ENCODE peak calls at places on chromosomes 5 and 9, in four cellular contexts. B, D, A and K are unnamed samples.

GRCh38 chr9:121298689-121299112 is 30.7 kb downstream of the GSN start:
- DNase-seq in B (no peak), D (no peak), A (no peak), K (no peak)

GRCh38 chr9:122468735-122469134 is 9.0 kb downstream of the OR1J1 start:
- DNase-seq in B (no peak), D (no peak), A (peak; percentile 38), K (no peak)

GRCh38 chr9:35658144-35658893 is at the start of gene CCDC107:
- DNase-seq in B (peak; percentile 89), D (peak; percentile 72), A (no peak), K (peak; percentile 86)

GRCh38 chr5:150122158-150122510 is 33.5 kb downstream of the PDGFRB start:
- DNase-seq in B (peak; percentile 49), D (peak; percentile 23), A (no peak), K (no peak)

GRCh38 chr5:69416180-69416579 is 1.3 kb downstream of the MARVELD2 start:
- DNase-seq in B (no peak), D (peak; percentile 25), A (no peak), K (no peak)

GRCh38 chr9:121769939-121770338 is 118.5 kb downstream of the DAB2IP start:
- DNase-seq in B (no peak), D (no peak), A (no peak), K (no peak)

GRCh38 chr9:17063535-17064135 is 71.2 kb upstream of the CNTLN start:
- DNase-seq in B (no peak), D (peak; percentile 31), A (peak; percentile 23), K (peak; percentile 48)

GRCh38 chr5:139473565-139473964 is 2.8 kb downstream of the SMIM33 start:
- DNase-seq in B (no peak), D (peak; percentile 61), A (no peak), K (no peak)

GRCh38 chr9:1231998-1232919 is 182.1 kb downstream of the DMRT2 start:
- DNase-seq in B (peak; percentile 85), D (peak; percentile 6), A (peak; percentile 52), K (no peak)

GRCh38 chr5:15834596-15835245 is 334.7 kb downstream of the FBXL7 start:
- DNase-seq in B (no peak), D (peak; percentile 46), A (peak; percentile 37), K (no peak)

GRCh38 chr9:126953089-126953809 is 38.7 kb downstream of the RALGPS1 start:
- DNase-seq in B (no peak), D (no peak), A (peak; percentile 78), K (no peak)

GRCh38 chr9:83441390-83441789 is 96.8 kb downstream of the FRMD3 start:
- DNase-seq in B (peak; percentile 68), D (no peak), A (no peak), K (no peak)
- H3K27ac ChIP-seq in B (peak overlapping the region; percentile 3), D (no peak overlapping the region), A (no peak overlapping the region), K (no peak overlapping the region)

DNA sequence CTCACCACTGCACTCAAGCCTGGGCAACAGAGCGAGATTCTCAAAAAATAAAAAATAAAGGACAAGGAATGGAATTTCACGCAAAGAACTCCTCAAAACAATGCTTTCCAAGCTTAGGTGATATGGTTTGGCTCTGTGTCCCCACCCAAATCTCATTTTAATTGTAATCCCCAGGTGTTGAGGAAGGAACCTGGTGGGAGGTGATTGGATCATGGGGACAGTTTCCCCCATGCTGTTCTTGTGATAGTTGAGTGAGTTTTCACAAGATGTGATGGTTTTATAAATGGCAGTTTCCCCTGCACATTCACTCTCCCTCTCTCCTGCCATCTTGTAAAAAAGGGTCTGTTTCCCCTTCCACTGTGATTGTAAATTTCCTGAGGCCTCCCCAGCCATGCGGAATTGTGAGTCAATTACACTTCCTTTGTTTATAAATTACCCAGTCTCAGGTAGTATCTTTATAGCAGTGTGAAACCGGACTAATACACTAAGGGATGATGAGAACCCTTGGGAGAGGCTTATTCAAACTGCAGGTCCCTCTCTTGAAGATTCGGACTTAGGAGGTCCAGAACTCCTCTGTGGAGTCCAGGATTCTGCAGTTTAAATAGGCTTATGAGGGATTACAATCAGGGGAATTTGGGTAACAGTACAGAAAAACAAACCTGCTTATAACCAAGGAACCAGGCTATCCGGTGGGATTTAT is 41.5 kb upstream of the LHFPL2 start:
- DNase-seq in B (no peak), D (no peak), A (no peak), K (no peak)
- H3K27ac ChIP-seq in B (no peak overlapping the region), D (no peak overlapping the region), A (no peak overlapping the region), K (no peak overlapping the region)

DNA sequence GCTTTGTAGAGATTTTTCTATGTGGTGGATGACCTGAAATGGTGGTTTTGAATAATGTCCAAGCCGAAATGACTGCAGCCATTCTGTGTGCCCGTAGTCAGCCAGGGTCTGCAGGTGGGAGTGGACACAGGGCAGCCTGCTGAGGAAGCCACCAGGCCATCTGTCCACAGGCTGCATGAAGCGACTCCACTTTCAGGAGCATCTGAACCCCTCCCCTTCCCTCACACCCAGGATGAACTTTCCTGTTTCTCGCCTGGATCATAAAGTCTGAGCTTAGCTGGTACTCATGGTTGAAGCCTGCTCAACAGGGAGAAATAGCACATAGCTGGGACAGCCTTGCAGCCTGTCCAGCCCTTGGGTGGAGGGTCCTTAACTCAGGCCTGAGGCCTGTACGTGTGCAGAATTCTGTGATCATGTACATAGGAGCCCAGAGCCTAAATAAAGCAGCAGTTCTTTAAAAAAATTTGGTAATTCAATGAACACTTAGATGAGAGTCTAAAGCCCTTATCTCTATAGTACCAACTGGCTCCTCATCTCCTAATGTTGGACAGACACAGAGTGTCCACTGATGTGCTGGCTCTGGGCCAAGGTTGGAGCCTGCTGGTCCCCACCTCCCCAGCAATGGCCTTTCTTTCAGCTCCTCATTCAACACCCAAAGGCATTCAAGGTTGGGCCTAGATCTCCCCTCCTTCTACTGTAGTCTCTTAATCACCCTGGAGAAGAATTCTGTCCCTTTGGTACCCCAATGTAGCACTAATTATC is 72.8 kb downstream of the SHB start:
- DNase-seq in B (no peak), D (no peak), A (no peak), K (no peak)
- H3K27ac ChIP-seq in B (no peak overlapping the region), D (no peak overlapping the region), A (peak overlapping the region; percentile 33), K (no peak overlapping the region)

DNA sequence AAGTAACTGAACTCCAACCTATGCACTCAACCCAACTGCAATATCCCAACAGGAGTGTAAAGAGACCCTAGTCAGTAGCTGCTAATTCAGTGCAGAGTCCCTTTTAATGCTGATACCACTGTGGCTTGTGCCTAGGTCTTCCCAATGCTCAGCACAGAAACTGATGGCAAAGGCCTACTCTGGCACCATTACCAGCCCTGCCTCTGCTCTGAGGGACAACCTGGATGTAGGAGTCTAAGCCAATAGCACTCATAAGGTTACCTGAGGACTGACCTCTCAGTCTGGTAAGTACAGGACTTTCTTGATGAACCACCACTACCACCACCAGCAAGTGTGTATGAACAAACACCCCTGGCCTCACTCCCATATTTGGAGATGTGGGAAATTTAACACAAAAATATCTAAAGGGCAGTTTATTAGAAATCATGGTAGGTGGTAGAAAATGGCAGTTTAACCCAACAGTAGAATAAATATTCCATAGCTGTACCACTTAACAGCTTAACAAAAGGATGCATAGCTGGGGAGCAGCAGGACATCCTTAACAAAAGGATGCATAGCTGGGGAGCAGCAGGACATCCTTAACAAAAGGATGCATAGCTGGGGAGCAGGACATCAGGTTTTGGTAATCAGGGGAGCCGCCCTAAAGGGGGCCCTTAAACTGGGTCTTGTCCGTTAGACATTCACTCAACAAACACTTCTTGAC is 11.0 kb upstream of the DNAJA1 start:
- DNase-seq in B (no peak), D (no peak), A (no peak), K (no peak)
- H3K27ac ChIP-seq in B (no peak overlapping the region), D (no peak overlapping the region), A (no peak overlapping the region), K (no peak overlapping the region)

DNA sequence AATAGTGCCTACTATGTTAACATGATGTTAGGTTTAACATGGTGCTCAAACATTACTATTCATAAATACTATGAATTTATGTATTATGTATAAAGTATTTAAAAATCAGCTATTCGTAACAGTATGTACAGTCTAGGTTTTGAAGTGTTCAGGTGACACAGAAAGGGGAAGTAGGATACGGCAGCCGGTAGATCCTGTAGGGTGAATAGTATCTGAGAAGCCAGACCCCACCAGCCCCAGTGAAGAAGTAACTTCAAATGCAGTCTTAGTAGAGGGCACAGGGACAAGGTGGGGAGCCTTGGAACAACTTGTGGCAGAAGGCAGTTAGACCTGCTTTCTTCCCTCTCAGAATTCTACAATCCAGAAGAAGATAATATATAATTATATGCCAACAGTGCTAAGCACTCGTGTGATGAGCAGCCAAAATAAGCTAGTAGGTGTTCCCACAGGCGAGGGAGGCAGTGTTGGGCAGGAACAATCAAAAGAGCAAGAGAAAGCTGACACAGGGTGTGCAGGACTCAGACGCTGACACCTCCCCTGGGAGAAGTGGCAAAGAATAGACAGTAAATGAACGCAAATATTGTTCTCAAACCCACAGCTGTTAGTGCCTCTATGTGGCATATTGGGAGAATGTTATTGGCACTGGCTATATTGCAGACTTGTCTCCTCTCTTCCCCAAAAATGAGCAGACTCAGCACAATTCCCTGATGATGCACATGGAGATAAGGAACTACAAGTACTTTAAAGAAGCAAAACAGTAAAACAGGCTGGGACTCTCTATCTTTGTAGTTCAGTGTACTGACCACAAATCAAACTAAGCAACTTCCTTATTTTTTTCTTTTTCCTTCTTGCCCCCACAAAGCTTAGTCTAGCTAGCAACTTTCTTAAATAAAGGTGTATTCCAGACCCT is 4.6 kb downstream of the ZNF367 start:
- DNase-seq in B (no peak), D (no peak), A (no peak), K (no peak)
- H3K27ac ChIP-seq in B (peak overlapping the region; percentile 7), D (no peak overlapping the region), A (no peak overlapping the region), K (no peak overlapping the region)

DNA sequence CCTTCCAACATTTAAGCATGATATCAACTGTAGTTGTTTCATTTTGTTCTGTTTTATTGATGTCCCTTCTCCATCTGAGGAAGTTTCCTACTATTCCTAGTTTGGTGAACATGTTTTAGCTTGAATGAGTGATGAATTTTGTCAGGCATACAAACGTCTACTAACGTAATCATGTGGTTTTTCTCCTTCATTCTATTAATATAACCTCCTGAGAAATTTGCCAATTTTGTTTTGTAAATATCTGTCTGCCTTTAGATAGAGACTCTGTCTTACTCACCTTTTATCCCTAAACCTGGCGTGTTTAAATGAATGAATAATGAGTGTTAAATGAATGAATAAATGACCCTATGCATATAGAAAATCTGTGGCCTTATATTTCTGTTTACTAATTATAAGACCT is 26.5 kb upstream of the NREP start:
- DNase-seq in B (no peak), D (peak; percentile 59), A (no peak), K (no peak)
- H3K27ac ChIP-seq in B (no peak overlapping the region), D (no peak overlapping the region), A (no peak overlapping the region), K (no peak overlapping the region)

GRCh38 chr9:124782661-124783574 is 6.0 kb downstream of the OLFML2A start:
- DNase-seq in B (peak; percentile 22), D (no peak), A (no peak), K (peak; percentile 6)

GRCh38 chr9:124780757-124781151 is 3.8 kb downstream of the OLFML2A start:
- DNase-seq in B (peak; percentile 2), D (no peak), A (no peak), K (no peak)

GRCh38 chr9:124780060-124780756 is 3.3 kb downstream of the OLFML2A start:
- DNase-seq in B (peak; percentile 22), D (no peak), A (no peak), K (no peak)

GRCh38 chr9:124783830-124784229 is 6.9 kb downstream of the OLFML2A start:
- DNase-seq in B (no peak), D (no peak), A (no peak), K (no peak)

GRCh38 chr9:124781967-124782660 is 5.2 kb downstream of the OLFML2A start:
- DNase-seq in B (peak; percentile 22), D (no peak), A (no peak), K (no peak)
- H3K27ac ChIP-seq in B (no peak overlapping the region), D (no peak overlapping the region), A (no peak overlapping the region), K (no peak overlapping the region)